ENCODE peak calls at places on chromosomes 4 and X, in four cellular contexts. X is body of pancreas; T is activated CD4-positive, alpha-beta T cell treated with anti-CD3 and anti-CD28 coated beads, Interleukin-2, amount 50 U/mL, for 48 hours; G is T follicular helper cell. K is an unnamed sample.

GRCh38 chr4:151833174-151833573 is 72.4 kb upstream of the GATB start:
- DNase-seq in X (no peak), T (no peak), G (no peak), K (no peak)

GRCh38 chrX:103362504-103362903 is 6.2 kb downstream of the TCEAL9 start:
- DNase-seq in X (no peak), T (no peak), G (no peak), K (peak)

GRCh38 chr4:169256856-169257756 is 13.7 kb downstream of the SH3RF1 start:
- DNase-seq in X (no peak), T (no peak), G (no peak), K (no peak)

GRCh38 chr4:122285285-122285684 is 93.5 kb upstream of the ADAD1 start:
- DNase-seq in X (no peak), T (no peak), G (no peak), K (no peak)

GRCh38 chr4:26081795-26082498 is 167.9 kb downstream of the SMIM20 start:
- DNase-seq in X (no peak), T (no peak), G (no peak), K (peak)

GRCh38 chr4:148453833-148454232 is 11.6 kb upstream of the NR3C2 start:
- DNase-seq in X (no peak), T (no peak), G (no peak), K (no peak)

GRCh38 chr4:143207555-143207954 is 22.8 kb downstream of the USP38 start:
- DNase-seq in X (no peak), T (no peak), G (no peak), K (peak)

GRCh38 chr4:89894654-89895652 is at the start of gene MMRN1:
- DNase-seq in X (no peak), T (no peak), G (no peak), K (no peak)

K was measured in small intestine.